ENCODE peak calls at places on chromosome X, in seven cellular contexts. W is transverse colon; X is PC-9; I is PC-3; L is mammary epithelial cell; F is CD8-positive, alpha-beta T cell; D is OCI-LY7. M is an unnamed sample. For H3K4me1, the result is how much of the 10 kb centered on the place peaks cover.

GRCh38 chrX:115472131-115472530 is 88.8 kb upstream of the PLS3 start:
- DNase-seq in W (no peak), X (no peak), I (no peak), L (no peak), F (no peak), D (no peak), M (no peak)

GRCh38 chrX:133337250-133337649 is 78.0 kb downstream of the GPC4 start:
- DNase-seq in W (peak), X (peak), I (peak), L (no peak), F (no peak), D (no peak), M (no peak)

GRCh38 chrX:70432936-70433847 is 10.1 kb downstream of the GDPD2 start:
- DNase-seq in W (no peak), X (no peak), I (no peak), L (no peak), F (no peak), D (no peak), M (no peak)

GRCh38 chrX:19650996-19651395 is 135.7 kb upstream of the MAP3K15 start:
- DNase-seq in W (no peak), X (no peak), I (no peak), L (no peak), F (no peak), D (no peak), M (no peak)

GRCh38 chrX:12567857-12568256 is 223.4 kb upstream of the PRPS2 start:
- DNase-seq in W (no peak), X (no peak), I (peak), L (no peak), F (no peak), D (peak), M (no peak)

GRCh38 chrX:90883479-90883878 is 551.2 kb upstream of the PABPC5 start:
- DNase-seq in W (no peak), X (no peak), I (no peak), L (no peak), F (no peak), D (no peak), M (no peak)

GRCh38 chrX:115268421-115268820 is 21.1 kb upstream of the LUZP4 start:
- DNase-seq in W (no peak), X (no peak), I (peak), L (no peak), F (no peak), D (no peak), M (no peak)

GRCh38 chrX:55135171-55135570 is 46.4 kb downstream of the PAGE2 start:
- DNase-seq in W (peak), X (peak), I (peak), L (peak), F (peak), D (peak), M (peak)

GRCh38 chrX:135434258-135435138 is 12.8 kb downstream of the SMIM10L2A start:
- DNase-seq in W (no peak), X (no peak), I (no peak), L (no peak), F (no peak), D (no peak), M (no peak)

GRCh38 chrX:53831662-53832635 is 145.4 kb upstream of the HUWE1 start:
- DNase-seq in W (peak), X (peak), I (peak), L (peak), F (peak), D (peak), M (peak)

GRCh38 chrX:101287402-101287801 is 3.7 kb downstream of the TAF7L start:
- DNase-seq in W (no peak), X (peak), I (peak), L (peak), F (no peak), D (peak), M (no peak)

GRCh38 chrX:76862509-76862908 is 435.0 kb downstream of the MAGEE1 start:
- DNase-seq in W (no peak), X (no peak), I (no peak), L (no peak), F (no peak), D (no peak), M (no peak)

GRCh38 chrX:65757943-65758342 is 90.5 kb downstream of the MSN start:
- DNase-seq in W (no peak), X (no peak), I (no peak), L (peak), F (no peak), D (no peak), M (no peak)

GRCh38 chrX:28189011-28189410 is 207.8 kb upstream of the DCAF8L1 start:
- DNase-seq in W (no peak), X (no peak), I (peak), L (peak), F (no peak), D (no peak), M (no peak)

GRCh38 chrX:112839856-112840255 is 775 bp downstream of the AMOT start:
- DNase-seq in W (no peak), X (no peak), I (no peak), L (no peak), F (no peak), D (no peak), M (no peak)

GRCh38 chrX:46184749-46185148 is 360.5 kb downstream of the ZNF674 start:
- DNase-seq in W (no peak), X (no peak), I (peak), L (peak), F (no peak), D (no peak), M (no peak)

GRCh38 chrX:33138677-33139249 is 72.6 kb downstream of the DMD start:
- DNase-seq in W (no peak), X (no peak), I (peak), L (no peak), F (no peak), D (no peak), M (no peak)

GRCh38 chrX:103539695-103540094 is 20.4 kb upstream of the RAB40A start:
- DNase-seq in W (no peak), X (no peak), I (peak), L (no peak), F (no peak), D (no peak), M (no peak)

GRCh38 chrX:13498220-13498619 is 71.2 kb upstream of the EGFL6 start:
- DNase-seq in W (no peak), X (no peak), I (no peak), L (no peak), F (no peak), D (no peak), M (no peak)

GRCh38 chrX:149032449-149032848 is 472.7 kb downstream of the IDS start:
- DNase-seq in W (no peak), X (no peak), I (no peak), L (no peak), F (no peak), D (no peak), M (no peak)

GRCh38 chrX:54492340-54492739 is 3.7 kb downstream of the FGD1 start:
- DNase-seq in W (no peak), X (no peak), I (peak), L (no peak), F (no peak), D (no peak), M (no peak)

GRCh38 chrX:69293776-69294601 is 128.7 kb upstream of the PJA1 start:
- DNase-seq in W (no peak), X (no peak), I (no peak), L (no peak), F (no peak), D (no peak), M (no peak)

GRCh38 chrX:150926304-150926703 is 27.8 kb upstream of the CD99L2 start:
- DNase-seq in W (no peak), X (no peak), I (peak), L (no peak), F (no peak), D (no peak), M (no peak)

GRCh38 chrX:72084114-72084513 is 47.6 kb downstream of the RTL5 start:
- DNase-seq in W (no peak), X (no peak), I (no peak), L (no peak), F (no peak), D (no peak), M (no peak)

GRCh38 chrX:74009041-74009440 is 294.9 kb upstream of the ZCCHC13 start:
- DNase-seq in W (no peak), X (no peak), I (no peak), L (no peak), F (no peak), D (no peak), M (no peak)

GRCh38 chrX:15576019-15576418 is 24.7 kb downstream of the ACE2 start:
- DNase-seq in W (no peak), X (no peak), I (peak), L (no peak), F (no peak), D (no peak), M (no peak)

GRCh38 chrX:102720237-102721168 is at the start of gene GPRASP3:
- DNase-seq in W (peak), X (peak), I (no peak), L (peak), F (peak), D (no peak), M (peak)

GRCh38 chrX:118254611-118255010 is 91.3 kb upstream of the WDR44 start:
- DNase-seq in W (peak), X (peak), I (peak), L (peak), F (peak), D (peak), M (peak)

GRCh38 chrX:148500428-148501120 is at the start of gene AFF2:
- DNase-seq in W (no peak), X (no peak), I (no peak), L (peak), F (peak), D (peak), M (peak)

GRCh38 chrX:77899081-77899828 is at the start of gene COX7B:
- DNase-seq in W (peak), X (peak), I (peak), L (peak), F (peak), D (peak), M (peak)

GRCh38 chrX:120755066-120755846 is 120.4 kb downstream of the CT47B1 start:
- DNase-seq in W (peak), X (no peak), I (no peak), L (no peak), F (no peak), D (peak), M (no peak)

GRCh38 chrX:153687121-153688039 is at the start of gene SLC6A8:
- DNase-seq in W (peak), X (peak), I (peak), L (peak), F (peak), D (peak), M (peak)

GRCh38 chrX:13938053-13938765 is 91.5 kb downstream of the GEMIN8 start:
- DNase-seq in W (peak), X (no peak), I (peak), L (no peak), F (no peak), D (no peak), M (no peak)

GRCh38 chrX:5916945-5917344 is 311.7 kb downstream of the NLGN4X start:
- DNase-seq in W (no peak), X (no peak), I (no peak), L (no peak), F (no peak), D (peak), M (no peak)

GRCh38 chrX:31603411-31604120 is 531.7 kb upstream of the FTHL17 start:
- DNase-seq in W (no peak), X (no peak), I (no peak), L (no peak), F (no peak), D (no peak), M (no peak)

GRCh38 chrX:75156537-75156945 is 458 bp upstream of the ABCB7 start:
- DNase-seq in W (no peak), X (no peak), I (no peak), L (peak), F (no peak), D (no peak), M (no peak)

GRCh38 chrX:10158279-10158939 is 1.6 kb downstream of the CLCN4 start:
- DNase-seq in W (no peak), X (peak), I (no peak), L (no peak), F (no peak), D (peak), M (no peak)

GRCh38 chrX:12319012-12319519 is 180.8 kb downstream of the FRMPD4 start:
- DNase-seq in W (no peak), X (no peak), I (peak), L (peak), F (no peak), D (no peak), M (no peak)

GRCh38 chrX:54182194-54182863 is 725 bp downstream of the FAM120C start:
- DNase-seq in W (peak), X (peak), I (peak), L (no peak), F (peak), D (peak), M (peak)

GRCh38 chrX:22360129-22360528 is 87.4 kb downstream of the CBLL2 start:
- DNase-seq in W (no peak), X (no peak), I (no peak), L (no peak), F (no peak), D (no peak), M (no peak)

DNA sequence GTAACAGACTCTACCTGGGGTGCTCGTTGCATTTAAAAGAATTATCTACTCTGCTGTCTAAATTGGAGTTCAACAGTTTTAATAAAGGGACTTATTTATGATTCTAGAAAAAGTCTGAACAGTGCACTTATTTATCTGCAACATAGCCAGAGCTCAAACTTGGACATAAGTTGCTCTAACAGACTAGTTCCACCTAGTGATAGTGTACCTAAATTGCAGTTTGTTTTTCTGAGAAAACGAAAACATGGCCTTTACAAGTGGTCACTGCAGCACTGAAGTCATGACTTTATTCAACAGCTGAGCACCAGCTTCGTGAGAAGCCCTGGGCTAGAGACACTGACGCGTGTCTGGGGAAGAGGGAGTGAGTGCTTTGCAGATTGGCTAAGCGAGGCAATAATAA is 77.3 kb upstream of the IGSF1 start:
- DNase-seq in W (no peak), X (no peak), I (peak), L (no peak), F (no peak), D (no peak), M (no peak)
- TF ChIP-seq CTCF in W (no peak), X (peak), I (peak), L (no peak), F (no peak), D (no peak), M (no peak)

GRCh38 chrX:131040781-131041180 is 17.4 kb upstream of the ARHGAP36 start:
- DNase-seq in W (no peak), X (no peak), I (no peak), L (no peak), F (no peak), D (no peak), M (no peak)
- H3K4me1 ChIP-seq in W (under half), X (under half), I (under half), L (under half), F (under half), D (under half), M (under half)

DNA sequence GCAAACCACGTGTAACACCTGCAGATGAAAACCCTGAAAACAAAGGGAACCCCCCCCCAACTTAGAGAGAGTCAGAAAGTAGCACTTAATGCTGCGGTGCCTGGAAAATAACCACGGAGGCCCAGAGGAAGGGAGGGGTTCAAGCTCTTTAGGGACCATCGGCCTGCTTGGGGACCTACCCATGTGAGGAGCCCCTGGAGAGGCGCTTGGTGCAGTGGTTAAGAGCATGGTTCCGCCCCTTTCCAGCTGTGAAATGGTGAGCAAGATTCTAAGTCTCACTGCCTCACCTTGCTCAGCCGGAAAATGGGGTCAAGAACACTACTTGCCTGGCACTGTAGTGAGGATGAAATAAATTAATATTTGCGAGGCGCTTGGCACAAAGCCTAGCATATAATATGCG is 13.8 kb downstream of the SLC25A5 start:
- DNase-seq in W (no peak), X (no peak), I (no peak), L (no peak), F (no peak), D (peak), M (no peak)
- H3K4me3 ChIP-seq in W (peak), X (peak), I (peak), L (no peak), F (peak), D (no peak), M (no peak)

GRCh38 chrX:110420771-110421498 is 62.3 kb downstream of the RTL9 start:
- DNase-seq in W (no peak), X (no peak), I (peak), L (no peak), F (no peak), D (no peak), M (no peak)
- TF ChIP-seq CTCF in W (no peak), X (peak), I (peak), L (peak), F (no peak), D (peak), M (peak)

GRCh38 chrX:67408423-67409079 is 135.3 kb upstream of the AR start:
- DNase-seq in W (no peak), X (no peak), I (no peak), L (no peak), F (no peak), D (no peak), M (no peak)
- H3K4me1 ChIP-seq in W (under half), X (under half), I (under half), L (under half), F (under half), D (under half), M (under half)

DNA sequence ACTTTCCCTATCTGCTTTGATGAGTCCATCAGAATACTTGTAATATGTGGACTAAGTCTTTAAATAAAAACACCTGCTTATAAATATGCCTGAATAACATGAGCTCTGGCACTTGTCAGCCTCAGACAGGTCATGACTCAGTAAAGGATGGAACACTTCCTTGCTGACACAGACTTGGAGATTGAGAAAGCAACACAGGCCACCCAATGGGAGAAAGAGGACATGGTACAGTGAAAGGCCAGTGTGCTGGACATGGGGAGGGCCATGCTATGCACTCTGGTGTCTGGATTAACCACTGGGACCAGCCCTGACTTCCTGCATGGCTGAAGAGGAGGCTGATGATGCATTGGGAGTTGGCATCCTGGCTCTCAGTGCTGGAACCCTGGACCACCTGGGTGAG is 149.5 kb downstream of the DHRSX start:
- DNase-seq in W (no peak), X (no peak), I (peak), L (peak), F (no peak), D (no peak), M (no peak)
- H3K4me3 ChIP-seq in W (no peak), X (no peak), I (no peak), L (no peak), F (no peak), D (no peak), M (no peak)

GRCh38 chrX:41906515-41907165 is 16.7 kb downstream of the CASK start:
- DNase-seq in W (no peak), X (peak), I (peak), L (peak), F (no peak), D (no peak), M (no peak)
- TF ChIP-seq CTCF in W (no peak), X (no peak), I (no peak), L (no peak), F (no peak), D (no peak), M (no peak)

GRCh38 chrX:37759878-37760418 is 19.9 kb upstream of the CYBB start:
- DNase-seq in W (no peak), X (no peak), I (no peak), L (no peak), F (no peak), D (no peak), M (no peak)
- H3K4me1 ChIP-seq in W (under half), X (under half), I (under half), L (under half), F (under half), D (half or more), M (under half)

GRCh38 chrX:123965712-123966111 is 4.2 kb downstream of the STAG2 start:
- DNase-seq in W (no peak), X (no peak), I (no peak), L (no peak), F (no peak), D (no peak), M (no peak)

GRCh38 chrX:123962794-123963373 is 1.4 kb downstream of the STAG2 start:
- DNase-seq in W (peak), X (peak), I (peak), L (peak), F (peak), D (peak), M (peak)

GRCh38 chrX:123961268-123962005 is at the start of gene STAG2:
- DNase-seq in W (peak), X (peak), I (peak), L (peak), F (peak), D (peak), M (peak)

GRCh38 chrX:123962006-123962485 is 540 bp downstream of the STAG2 start:
- DNase-seq in W (no peak), X (no peak), I (no peak), L (no peak), F (no peak), D (peak), M (no peak)

DNA sequence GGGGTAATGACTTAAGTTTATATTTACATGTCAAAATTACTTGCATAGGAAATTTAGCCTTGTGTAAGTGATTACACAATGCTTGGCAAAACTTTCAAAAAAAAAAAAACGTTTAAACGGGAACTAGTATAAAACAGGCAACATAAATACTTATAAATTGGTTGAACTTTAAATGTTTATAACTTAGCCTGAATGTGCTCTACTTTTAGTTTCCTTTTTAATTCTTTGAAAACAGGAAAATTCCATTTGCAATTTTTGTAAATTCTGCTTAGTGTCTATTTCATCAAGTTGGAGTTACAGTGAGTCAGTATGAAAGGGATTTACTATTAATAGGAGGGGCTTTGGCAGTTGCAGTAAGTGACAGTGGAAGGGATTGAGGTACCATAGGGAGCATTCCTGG is 2.6 kb downstream of the STAG2 start:
- DNase-seq in W (no peak), X (no peak), I (peak), L (no peak), F (no peak), D (no peak), M (no peak)
- H3K4me3 ChIP-seq in W (peak), X (peak), I (peak), L (peak), F (no peak), D (peak), M (no peak)

GRCh38 chrX:97895751-97896150 is 1012.0 kb downstream of the RPA4 start:
- DNase-seq in W (no peak), X (no peak), I (peak), L (no peak), F (no peak), D (no peak), M (no peak)

GRCh38 chrX:97897998-97898397 is 1014.3 kb downstream of the RPA4 start:
- DNase-seq in W (no peak), X (no peak), I (no peak), L (no peak), F (no peak), D (no peak), M (no peak)

GRCh38 chrX:97898798-97899197 is 1015.1 kb downstream of the RPA4 start:
- DNase-seq in W (no peak), X (no peak), I (no peak), L (no peak), F (no peak), D (no peak), M (no peak)
- TF ChIP-seq CTCF in W (no peak), X (no peak), I (no peak), L (no peak), F (no peak), D (no peak), M (no peak)

M was measured in Caco-2.